ENCODE peak calls at places on chromosomes 1 and 21, in nine cellular contexts. K is LHCN-M2, S is spleen, D is caudate nucleus, P is NCI-H345, B is M059J, F is cardiac muscle cell, Z is foreskin fibroblast, J is EL. I is an unnamed sample.
A peak's percentile ranks its signal among the peaks of the same experiment; 100 is the strongest.

GRCh38 chr1:226132731-226133503 is 53.6 kb downstream of the ACBD3 start:
- DNase-seq in K (no peak), S (peak; percentile 76), D (no peak), P (no peak), B (no peak), F (no peak), Z (no peak), J (no peak), I (no peak)

GRCh38 chr1:83769594-83770321 is 229.2 kb downstream of the TTLL7 start:
- DNase-seq in K (no peak), S (no peak), D (no peak), P (no peak), B (no peak), F (no peak), Z (no peak), J (no peak), I (no peak)

GRCh38 chr1:245894843-245895242 is 612.2 kb downstream of the SMYD3 start:
- DNase-seq in K (no peak), S (no peak), D (no peak), P (no peak), B (no peak), F (no peak), Z (no peak), J (no peak), I (no peak)

GRCh38 chr1:45216861-45217260 is 10.5 kb upstream of the ZSWIM5 start:
- DNase-seq in K (no peak), S (no peak), D (no peak), P (no peak), B (no peak), F (no peak), Z (no peak), J (no peak), I (no peak)

GRCh38 chr1:94543893-94544635 is 2.5 kb upstream of the F3 start:
- DNase-seq in K (peak; percentile 74), S (no peak), D (no peak), P (no peak), B (peak; percentile 67), F (no peak), Z (no peak), J (peak; percentile 57), I (no peak)

GRCh38 chr21:42375141-42375905 is 9.0 kb upstream of the TFF1 start:
- DNase-seq in K (no peak), S (peak; percentile 57), D (no peak), P (no peak), B (no peak), F (no peak), Z (no peak), J (no peak), I (peak; percentile 36)

GRCh38 chr1:21337931-21338567 is 47.8 kb upstream of the ECE1 start:
- DNase-seq in K (no peak), S (peak; percentile 91), D (no peak), P (peak; percentile 49), B (peak; percentile 83), F (no peak), Z (peak; percentile 92), J (peak; percentile 46), I (no peak)

GRCh38 chr1:22801347-22801746 is 90.7 kb downstream of the EPHB2 start:
- DNase-seq in K (no peak), S (no peak), D (no peak), P (no peak), B (no peak), F (no peak), Z (no peak), J (no peak), I (no peak)

GRCh38 chr1:39737546-39738169 is 1.0 kb upstream of the PPIE start:
- DNase-seq in K (peak; percentile 84), S (no peak), D (no peak), P (no peak), B (peak; percentile 73), F (no peak), Z (peak; percentile 26), J (peak; percentile 70), I (no peak)

GRCh38 chr1:221045842-221046831 is 166.9 kb downstream of the HLX start:
- DNase-seq in K (peak; percentile 29), S (no peak), D (no peak), P (no peak), B (peak; percentile 69), F (no peak), Z (no peak), J (peak; percentile 21), I (no peak)

GRCh38 chr1:109251277-109252166 is 2.2 kb downstream of the CELSR2 start:
- DNase-seq in K (no peak), S (peak; percentile 66), D (no peak), P (no peak), B (no peak), F (no peak), Z (no peak), J (no peak), I (no peak)

GRCh38 chr1:51693420-51694144 is 76.7 kb downstream of the OSBPL9 start:
- DNase-seq in K (no peak), S (no peak), D (no peak), P (no peak), B (peak; percentile 35), F (no peak), Z (no peak), J (no peak), I (no peak)

GRCh38 chr21:36743446-36743845 is 44.5 kb downstream of the SIM2 start:
- DNase-seq in K (no peak), S (peak; percentile 20), D (no peak), P (no peak), B (no peak), F (no peak), Z (no peak), J (no peak), I (no peak)

GRCh38 chr1:101004061-101004460 is 21.5 kb downstream of the DPH5 start:
- DNase-seq in K (peak; percentile 64), S (no peak), D (no peak), P (peak; percentile 59), B (no peak), F (no peak), Z (peak; percentile 62), J (no peak), I (no peak)

GRCh38 chr1:63124666-63125191 is 197.6 kb upstream of the FOXD3 start:
- DNase-seq in K (peak; percentile 88), S (no peak), D (peak; percentile 57), P (no peak), B (peak; percentile 86), F (no peak), Z (peak; percentile 73), J (peak; percentile 79), I (no peak)

GRCh38 chr1:30273456-30273855 is 449.9 kb downstream of the MATN1 start:
- DNase-seq in K (no peak), S (peak; percentile 35), D (no peak), P (no peak), B (no peak), F (no peak), Z (no peak), J (no peak), I (no peak)

GRCh38 chr1:243462929-243463697 is 207.3 kb downstream of the SDCCAG8 start:
- DNase-seq in K (no peak), S (no peak), D (no peak), P (no peak), B (no peak), F (no peak), Z (no peak), J (no peak), I (no peak)

GRCh38 chr1:151311589-151312331 is 15.5 kb downstream of the PI4KB start:
- DNase-seq in K (peak; percentile 99), S (no peak), D (peak; percentile 97), P (no peak), B (peak; percentile 100), F (no peak), Z (peak; percentile 99), J (peak; percentile 100), I (no peak)

GRCh38 chr1:12341667-12342066 is 111.8 kb downstream of the VPS13D start:
- DNase-seq in K (no peak), S (no peak), D (no peak), P (no peak), B (no peak), F (no peak), Z (no peak), J (no peak), I (no peak)

GRCh38 chr1:93000291-93000690 is 39.0 kb upstream of the DIPK1A start:
- DNase-seq in K (no peak), S (no peak), D (no peak), P (no peak), B (no peak), F (peak; percentile 19), Z (no peak), J (no peak), I (peak; percentile 27)

I was measured in nephron progenitor cell.